ENCODE peak calls at places on chromosomes 7 and 10, in eight cellular contexts. One of them, this sample, is unnamed.

GRCh38 chr10:78341953-78342614 is 308.4 kb downstream of the RPS24 start:
- DNase-seq in epithelial cell of esophagus: no peak
- DNase-seq in cardiac fibroblast: no peak
- DNase-seq in tibial nerve: no peak
- DNase-seq in RPMI7951: no peak
- DNase-seq in HT1080: no peak
- DNase-seq in NCI-H2081: no peak
- DNase-seq in ELR: no peak
- DNase-seq in this sample: no peak

GRCh38 chr7:102464577-102465280 is at the start of the genes ALKBH4 and LRWD1:
- DNase-seq in ELR: peak; percentile 95
- DNase-seq in HT1080: peak; percentile 89
- DNase-seq in epithelial cell of esophagus: peak; percentile 91
- DNase-seq in NCI-H2081: peak; percentile 92
- DNase-seq in cardiac fibroblast: peak; percentile 90
- DNase-seq in RPMI7951: peak; percentile 93
- DNase-seq in tibial nerve: peak; percentile 86
- DNase-seq in this sample: peak; percentile 91

GRCh38 chr10:45308707-45309106 is 6.7 kb downstream of the OR13A1 start:
- DNase-seq in ELR: peak; percentile 28
- DNase-seq in RPMI7951: peak; percentile 5
- DNase-seq in tibial nerve: no peak
- DNase-seq in cardiac fibroblast: no peak
- DNase-seq in NCI-H2081: no peak
- DNase-seq in epithelial cell of esophagus: no peak
- DNase-seq in HT1080: no peak
- DNase-seq in this sample: peak; percentile 2

GRCh38 chr7:94289071-94289470 is 105.6 kb upstream of the COL1A2 start:
- DNase-seq in HT1080: peak; percentile 77
- DNase-seq in NCI-H2081: peak; percentile 82
- DNase-seq in RPMI7951: peak; percentile 86
- DNase-seq in tibial nerve: peak; percentile 50
- DNase-seq in ELR: peak; percentile 86
- DNase-seq in epithelial cell of esophagus: peak; percentile 83
- DNase-seq in cardiac fibroblast: peak; percentile 93
- DNase-seq in this sample: peak; percentile 87

GRCh38 chr7:9029671-9030070 is 596.3 kb downstream of the NXPH1 start:
- DNase-seq in RPMI7951: no peak
- DNase-seq in ELR: no peak
- DNase-seq in epithelial cell of esophagus: peak; percentile 2
- DNase-seq in cardiac fibroblast: no peak
- DNase-seq in NCI-H2081: no peak
- DNase-seq in HT1080: peak; percentile 76
- DNase-seq in tibial nerve: no peak
- DNase-seq in this sample: no peak

GRCh38 chr10:128863823-128864405 is 603.1 kb upstream of the MGMT start:
- DNase-seq in tibial nerve: no peak
- DNase-seq in epithelial cell of esophagus: no peak
- DNase-seq in cardiac fibroblast: no peak
- DNase-seq in ELR: no peak
- DNase-seq in HT1080: no peak
- DNase-seq in NCI-H2081: no peak
- DNase-seq in RPMI7951: no peak
- DNase-seq in this sample: no peak

GRCh38 chr10:10394933-10395658 is 622.6 kb upstream of the CELF2 start:
- DNase-seq in RPMI7951: no peak
- DNase-seq in tibial nerve: no peak
- DNase-seq in cardiac fibroblast: peak; percentile 21
- DNase-seq in ELR: no peak
- DNase-seq in HT1080: no peak
- DNase-seq in epithelial cell of esophagus: peak; percentile 74
- DNase-seq in NCI-H2081: no peak
- DNase-seq in this sample: no peak

GRCh38 chr10:71912431-71912830 is 51.8 kb upstream of the CHST3 start:
- DNase-seq in epithelial cell of esophagus: peak; percentile 27
- DNase-seq in cardiac fibroblast: peak; percentile 23
- DNase-seq in RPMI7951: no peak
- DNase-seq in HT1080: peak; percentile 25
- DNase-seq in ELR: peak; percentile 53
- DNase-seq in NCI-H2081: no peak
- DNase-seq in tibial nerve: no peak
- DNase-seq in this sample: no peak

This sample was measured in M059J.